ENCODE peak calls at places on chromosome 14, in ten cellular contexts. B is left lung; C is fibroblast of lung; D is lung; L is Peyer's patch; A is foreskin keratinocyte; K is effector memory CD4-positive, alpha-beta T cell; V is heart left ventricle; N is A549; O is uterus. R is an unnamed sample. For H3K4me1, the result is how much of the 10 kb centered on the place peaks cover.

GRCh38 chr14:94773017-94773681 is 3.2 kb upstream of the GSC start:
- DNase-seq in V (no peak), N (no peak), L (no peak), B (no peak), K (no peak), O (no peak), A (no peak), C (no peak), D (no peak), R (no peak)

GRCh38 chr14:56884617-56885016 is 74.3 kb upstream of the OTX2 start:
- DNase-seq in K (no peak), V (no peak), L (no peak), O (no peak), N (no peak), B (no peak), D (no peak), C (no peak), A (no peak), R (no peak)

GRCh38 chr14:102292446-102292845 is 12.5 kb downstream of the MOK start:
- DNase-seq in K (no peak), L (no peak), C (no peak), D (no peak), O (no peak), N (no peak), A (no peak), V (no peak), B (no peak), R (no peak)

GRCh38 chr14:94320243-94320642 is 2.9 kb downstream of the SERPINA6 start:
- DNase-seq in K (no peak), V (no peak), B (no peak), L (no peak), N (peak), C (no peak), A (peak), D (no peak), O (no peak), R (peak)

GRCh38 chr14:22982477-22983245 is at the start of gene AJUBA:
- DNase-seq in V (peak), N (peak), K (peak), O (peak), C (peak), A (peak), B (peak), L (peak), D (peak), R (peak)

GRCh38 chr14:102973706-102974280 is 51.3 kb downstream of the AMN start:
- DNase-seq in L (no peak), K (no peak), N (no peak), D (no peak), A (no peak), C (no peak), B (no peak), O (no peak), V (no peak), R (no peak)

GRCh38 chr14:65847065-65847847 is 434.7 kb downstream of the FUT8 start:
- DNase-seq in N (no peak), A (no peak), L (no peak), D (no peak), O (no peak), C (no peak), K (peak), V (no peak), B (no peak), R (peak)

GRCh38 chr14:31154956-31155355 is 52.6 kb downstream of the HECTD1 start:
- DNase-seq in C (peak), B (no peak), K (no peak), V (no peak), N (peak), D (no peak), L (no peak), O (no peak), A (no peak), R (no peak)

GRCh38 chr14:58426819-58427288 is 477 bp downstream of the TIMM9 start:
- DNase-seq in D (peak), V (peak), N (peak), K (peak), O (peak), L (peak), B (peak), A (no peak), C (peak), R (peak)

GRCh38 chr14:22427771-22428228 is 161.2 kb downstream of the DAD1 start:
- DNase-seq in B (no peak), N (peak), D (peak), A (peak), C (peak), K (no peak), L (no peak), V (no peak), O (peak), R (no peak)

GRCh38 chr14:54737132-54737711 is 165.4 kb downstream of the GCH1 start:
- DNase-seq in K (no peak), B (no peak), O (no peak), C (peak), V (no peak), L (no peak), D (no peak), A (peak), N (no peak), R (no peak)

GRCh38 chr14:91048676-91049075 is 11.8 kb downstream of the RPS6KA5 start:
- DNase-seq in D (no peak), N (no peak), K (no peak), L (no peak), A (no peak), B (no peak), O (no peak), C (no peak), V (no peak), R (no peak)

GRCh38 chr14:96627811-96628775 is 125.9 kb downstream of the PAPOLA start:
- DNase-seq in C (no peak), N (no peak), V (no peak), B (no peak), D (no peak), O (peak), K (no peak), L (peak), A (no peak), R (peak)

GRCh38 chr14:95787941-95788340 is 74.0 kb upstream of the TCL1A start:
- DNase-seq in V (no peak), A (no peak), K (no peak), B (no peak), C (no peak), D (no peak), L (no peak), O (no peak), N (no peak), R (no peak)

GRCh38 chr14:91167380-91167770 is 53.5 kb downstream of the DGLUCY start:
- DNase-seq in K (no peak), A (no peak), V (no peak), B (no peak), C (no peak), N (no peak), L (no peak), O (no peak), D (no peak), R (no peak)

GRCh38 chr14:89349196-89350008 is 67.6 kb downstream of the FOXN3 start:
- DNase-seq in V (peak), D (no peak), B (no peak), A (no peak), O (peak), K (no peak), C (peak), L (peak), N (peak), R (peak)

GRCh38 chr14:89845346-89845745 is 109.2 kb downstream of the EFCAB11 start:
- DNase-seq in O (no peak), D (no peak), C (peak), K (no peak), V (no peak), A (no peak), B (no peak), L (no peak), N (peak), R (no peak)

GRCh38 chr14:91417983-91418386 is 365 bp upstream of the CCDC88C start:
- DNase-seq in D (no peak), V (no peak), A (no peak), N (peak), B (no peak), K (peak), O (no peak), C (no peak), L (no peak), R (peak)

GRCh38 chr14:35402323-35403084 is 2.0 kb downstream of the NFKBIA start:
- DNase-seq in C (no peak), L (peak), O (no peak), N (no peak), V (no peak), A (no peak), K (no peak), D (no peak), B (peak), R (peak)

GRCh38 chr14:58082491-58083098 is 69.4 kb downstream of the ARMH4 start:
- DNase-seq in V (peak), O (no peak), B (no peak), D (no peak), K (no peak), C (peak), L (no peak), A (peak), N (peak), R (no peak)

GRCh38 chr14:53306267-53306721 is 153.2 kb upstream of the DDHD1 start:
- DNase-seq in L (no peak), D (peak), C (peak), N (peak), O (peak), K (no peak), B (no peak), V (peak), A (no peak), R (peak)

GRCh38 chr14:47541652-47542051 is 133.8 kb downstream of the MDGA2 start:
- DNase-seq in O (no peak), D (no peak), C (no peak), N (no peak), B (no peak), K (no peak), A (no peak), L (no peak), V (no peak), R (no peak)

GRCh38 chr14:36504805-36505192 is 15.2 kb downstream of the NKX2-1 start:
- DNase-seq in O (no peak), D (no peak), A (no peak), N (no peak), L (no peak), B (no peak), V (no peak), K (no peak), C (no peak), R (no peak)

GRCh38 chr14:79199217-79199616 is 1012.1 kb downstream of the DIO2 start:
- DNase-seq in C (no peak), L (no peak), V (no peak), A (no peak), O (no peak), B (no peak), N (no peak), D (no peak), K (no peak), R (no peak)

GRCh38 chr14:21860172-21860571 is 186.6 kb upstream of the OR4E1 start:
- DNase-seq in D (no peak), C (peak), V (no peak), O (no peak), A (no peak), L (no peak), K (no peak), N (peak), B (no peak), R (no peak)

GRCh38 chr14:50037837-50038236 is 78.5 kb downstream of the VCPKMT start:
- DNase-seq in B (no peak), A (no peak), D (no peak), C (no peak), K (no peak), L (no peak), O (peak), N (no peak), V (peak), R (no peak)

GRCh38 chr14:36346052-36346451 is 25.6 kb upstream of the MBIP start:
- DNase-seq in D (no peak), K (no peak), V (no peak), N (no peak), B (no peak), A (no peak), L (no peak), C (no peak), O (no peak), R (no peak)

GRCh38 chr14:103618999-103619398 is 10.0 kb upstream of the KLC1 start:
- DNase-seq in L (no peak), O (no peak), N (no peak), B (no peak), A (no peak), V (no peak), D (no peak), C (no peak), K (no peak), R (no peak)

GRCh38 chr14:88985654-88986053 is 161.2 kb downstream of the TTC8 start:
- DNase-seq in K (no peak), C (no peak), N (no peak), A (no peak), B (no peak), L (no peak), D (no peak), O (no peak), V (no peak), R (no peak)

GRCh38 chr14:22460461-22461195 is 128.4 kb downstream of the DAD1 start:
- DNase-seq in L (no peak), V (no peak), C (peak), A (no peak), D (no peak), O (no peak), B (no peak), K (no peak), N (no peak), R (no peak)

GRCh38 chr14:58732387-58732786 is 94.6 kb downstream of the DACT1 start:
- DNase-seq in D (no peak), V (no peak), B (no peak), K (no peak), C (no peak), L (no peak), N (no peak), O (no peak), A (no peak), R (no peak)

GRCh38 chr14:102171173-102172020 is 31.7 kb downstream of the WDR20 start:
- DNase-seq in L (no peak), O (no peak), D (no peak), V (no peak), C (no peak), A (no peak), K (no peak), N (no peak), B (no peak), R (no peak)

GRCh38 chr14:80150301-80150700 is 61.0 kb downstream of the DIO2 start:
- DNase-seq in A (peak), D (no peak), O (no peak), N (no peak), V (no peak), C (no peak), B (no peak), L (no peak), K (no peak), R (no peak)

GRCh38 chr14:68140111-68140741 is 320.6 kb downstream of the RAD51B start:
- DNase-seq in B (no peak), K (no peak), V (peak), N (peak), D (peak), O (peak), C (peak), A (peak), L (no peak), R (peak)
- H3K4me1 ChIP-seq in B (under half), K (under half), V (under half), N (half or more), D (under half), O (under half), C (under half), A (half or more), L (under half), R (half or more)

DNA sequence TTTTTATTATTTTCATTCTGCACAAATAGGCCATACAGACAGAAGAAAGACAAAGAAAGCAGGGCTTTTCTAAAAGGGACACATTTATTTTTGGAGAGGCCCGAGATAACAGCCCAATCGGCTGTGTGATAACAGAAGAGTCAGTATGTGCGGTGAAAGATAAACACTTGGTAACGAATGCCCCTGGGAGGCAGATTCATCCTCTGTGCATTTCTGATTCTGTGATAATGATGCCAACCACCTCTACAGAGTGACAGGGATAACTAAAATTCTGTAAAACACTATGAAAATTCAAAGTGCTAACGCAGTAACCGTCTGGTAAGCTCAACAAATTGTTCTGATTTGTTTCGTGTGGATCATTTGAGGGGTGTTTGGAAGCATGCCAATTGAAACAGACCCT is 76.4 kb downstream of the ESR2 start:
- DNase-seq in O (no peak), B (no peak), A (no peak), D (no peak), C (no peak), L (no peak), N (no peak), K (no peak), V (no peak), R (no peak)
- H3K4me1 ChIP-seq in O (under half), B (under half), A (under half), D (under half), C (under half), L (under half), N (under half), K (under half), V (half or more), R (under half)

GRCh38 chr14:100674428-100674827 is 52.3 kb upstream of the DLK1 start:
- DNase-seq in B (no peak), V (no peak), O (no peak), L (no peak), K (no peak), N (no peak), A (no peak), C (no peak), D (no peak), R (no peak)
- H3K4me1 ChIP-seq in B (under half), V (under half), O (under half), L (under half), K (under half), N (under half), A (under half), C (under half), D (under half), R (under half)

GRCh38 chr14:73723799-73724621 is 9.8 kb upstream of the PNMA1 start:
- DNase-seq in L (no peak), V (peak), D (peak), C (peak), N (peak), A (no peak), O (peak), K (no peak), B (no peak), R (no peak)
- H3K4me1 ChIP-seq in L (under half), V (half or more), D (under half), C (under half), N (half or more), A (under half), O (under half), K (under half), B (half or more), R (half or more)

GRCh38 chr14:98172243-98172778 is 1099.7 kb downstream of the BCL11B start:
- DNase-seq in N (no peak), B (no peak), K (no peak), L (no peak), C (no peak), V (no peak), D (no peak), A (no peak), O (no peak), R (no peak)

GRCh38 chr14:98173291-98173690 is 1098.7 kb downstream of the BCL11B start:
- DNase-seq in L (no peak), C (no peak), D (no peak), K (peak), A (no peak), O (no peak), V (no peak), B (no peak), N (no peak), R (peak)

GRCh38 chr14:98175436-98175835 is 1096.6 kb downstream of the BCL11B start:
- DNase-seq in D (no peak), B (no peak), V (no peak), N (no peak), K (no peak), A (no peak), O (no peak), L (no peak), C (no peak), R (no peak)

GRCh38 chr14:98175881-98176280 is 1096.1 kb downstream of the BCL11B start:
- DNase-seq in L (no peak), N (no peak), C (no peak), D (no peak), B (no peak), V (no peak), K (no peak), A (no peak), O (no peak), R (no peak)

DNA sequence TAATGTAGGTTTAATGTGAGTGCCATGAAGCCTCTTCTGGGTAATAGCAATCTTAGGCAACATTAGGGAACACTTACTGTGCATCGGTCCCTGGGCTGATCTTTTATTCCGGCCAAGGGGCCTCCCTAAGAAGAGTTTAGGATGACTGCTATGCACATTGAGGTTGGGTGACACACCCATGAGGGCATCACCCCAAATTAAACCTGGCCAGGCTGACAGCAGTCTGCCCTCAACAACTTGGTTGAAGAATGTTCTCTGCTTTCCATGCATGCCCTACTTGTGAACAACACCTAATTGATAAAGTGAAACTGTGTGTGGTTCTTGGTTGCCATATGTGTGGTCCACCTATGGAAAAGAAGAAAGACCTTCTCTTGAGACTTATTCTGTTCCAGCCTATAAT is 1098.0 kb downstream of the BCL11B start:
- DNase-seq in O (no peak), D (no peak), B (no peak), N (no peak), A (no peak), C (no peak), V (no peak), K (no peak), L (no peak), R (no peak)
- H3K4me1 ChIP-seq in O (under half), D (under half), B (under half), N (under half), A (under half), C (under half), V (under half), K (half or more), L (under half), R (under half)

GRCh38 chr14:105484997-105485393 is 1.7 kb upstream of the CRIP1 start:
- DNase-seq in L (no peak), B (no peak), V (no peak), A (no peak), O (no peak), N (no peak), K (no peak), D (no peak), C (no peak), R (no peak)

GRCh38 chr14:105484069-105484996 is 2.4 kb upstream of the CRIP1 start:
- DNase-seq in K (peak), N (peak), C (no peak), V (peak), L (no peak), B (no peak), D (no peak), O (peak), A (no peak), R (no peak)

GRCh38 chr14:105481886-105482454 is 4.7 kb upstream of the CRIP1 start:
- DNase-seq in N (peak), L (peak), B (peak), A (peak), C (peak), K (peak), V (peak), D (peak), O (peak), R (peak)

GRCh38 chr14:105482486-105483110 is 4.1 kb upstream of the CRIP1 start:
- DNase-seq in K (no peak), N (no peak), B (no peak), C (no peak), O (no peak), D (no peak), A (no peak), V (no peak), L (no peak), R (no peak)

GRCh38 chr14:105483300-105484068 is 3.2 kb upstream of the CRIP1 start:
- DNase-seq in B (no peak), V (no peak), C (no peak), D (no peak), K (no peak), L (peak), A (no peak), N (peak), O (peak), R (peak)
- H3K4me1 ChIP-seq in B (half or more), V (half or more), C (under half), D (under half), K (half or more), L (under half), A (under half), N (half or more), O (under half), R (half or more)

GRCh38 chr14:38409081-38409705 is 153.3 kb upstream of the CLEC14A start:
- DNase-seq in L (no peak), C (peak), D (no peak), K (no peak), N (no peak), V (no peak), A (no peak), O (no peak), B (no peak), R (no peak)

GRCh38 chr14:38404100-38404541 is 148.2 kb upstream of the CLEC14A start:
- DNase-seq in C (peak), O (no peak), A (no peak), D (no peak), N (no peak), B (no peak), L (no peak), V (no peak), K (no peak), R (no peak)

GRCh38 chr14:38400751-38401150 is 144.9 kb upstream of the CLEC14A start:
- DNase-seq in K (no peak), V (no peak), B (no peak), C (no peak), N (no peak), D (no peak), O (no peak), L (no peak), A (no peak), R (no peak)

GRCh38 chr14:38405851-38406630 is 150.1 kb upstream of the CLEC14A start:
- DNase-seq in V (no peak), C (peak), A (no peak), L (no peak), B (no peak), K (no peak), D (no peak), N (peak), O (no peak), R (no peak)

GRCh38 chr14:38404616-38405015 is 148.7 kb upstream of the CLEC14A start:
- DNase-seq in L (no peak), N (no peak), V (no peak), D (no peak), B (no peak), K (no peak), A (no peak), O (no peak), C (peak), R (no peak)
- H3K4me1 ChIP-seq in L (under half), N (under half), V (under half), D (under half), B (under half), K (under half), A (under half), O (under half), C (under half), R (under half)